ENCODE peak calls at places on chromosomes 1 and 21, in eight cellular contexts. One of them, this sample, is unnamed.

GRCh38 chr1:175373786-175374623 is 181.4 kb upstream of the KIAA0040 start:
- DNase-seq in fibroblast of the aortic adventitia: no peak
- DNase-seq in GM04503: no peak
- DNase-seq in right lobe of liver: no peak
- DNase-seq in stimulated activated CD8-positive, alpha-beta memory T cell treated with anti-CD3 and anti-CD28 coated beads, Interleukin-4, amount 100 ng/mL, for 24 hours: no peak
- DNase-seq in glomerular endothelial cell: no peak
- DNase-seq in Right ventricle myocardium superior: no peak
- DNase-seq in NCI-H1105 treated with DMSO at 0.1 percent for 48 hours: no peak
- DNase-seq in this sample: peak; percentile 5

GRCh38 chr1:59730759-59731478 is 83.8 kb upstream of the HOOK1 start:
- DNase-seq in right lobe of liver: peak; percentile 53
- DNase-seq in GM04503: peak; percentile 89
- DNase-seq in fibroblast of the aortic adventitia: peak; percentile 98
- DNase-seq in Right ventricle myocardium superior: peak; percentile 74
- DNase-seq in stimulated activated CD8-positive, alpha-beta memory T cell treated with anti-CD3 and anti-CD28 coated beads, Interleukin-4, amount 100 ng/mL, for 24 hours: no peak
- DNase-seq in glomerular endothelial cell: peak; percentile 68
- DNase-seq in NCI-H1105 treated with DMSO at 0.1 percent for 48 hours: no peak
- DNase-seq in this sample: peak; percentile 91

GRCh38 chr1:59165353-59165752 is 131.5 kb upstream of the FGGY start:
- DNase-seq in glomerular endothelial cell: no peak
- DNase-seq in GM04503: no peak
- DNase-seq in right lobe of liver: no peak
- DNase-seq in stimulated activated CD8-positive, alpha-beta memory T cell treated with anti-CD3 and anti-CD28 coated beads, Interleukin-4, amount 100 ng/mL, for 24 hours: no peak
- DNase-seq in Right ventricle myocardium superior: no peak
- DNase-seq in fibroblast of the aortic adventitia: no peak
- DNase-seq in NCI-H1105 treated with DMSO at 0.1 percent for 48 hours: no peak
- DNase-seq in this sample: no peak

GRCh38 chr1:107195476-107195875 is 54.6 kb downstream of the NTNG1 start:
- DNase-seq in glomerular endothelial cell: no peak
- DNase-seq in fibroblast of the aortic adventitia: peak; percentile 2
- DNase-seq in GM04503: no peak
- DNase-seq in right lobe of liver: no peak
- DNase-seq in stimulated activated CD8-positive, alpha-beta memory T cell treated with anti-CD3 and anti-CD28 coated beads, Interleukin-4, amount 100 ng/mL, for 24 hours: no peak
- DNase-seq in NCI-H1105 treated with DMSO at 0.1 percent for 48 hours: no peak
- DNase-seq in Right ventricle myocardium superior: no peak
- DNase-seq in this sample: no peak

GRCh38 chr21:29185172-29185571 is 54.7 kb downstream of the MAP3K7CL start:
- DNase-seq in glomerular endothelial cell: no peak
- DNase-seq in NCI-H1105 treated with DMSO at 0.1 percent for 48 hours: no peak
- DNase-seq in fibroblast of the aortic adventitia: no peak
- DNase-seq in Right ventricle myocardium superior: no peak
- DNase-seq in GM04503: no peak
- DNase-seq in stimulated activated CD8-positive, alpha-beta memory T cell treated with anti-CD3 and anti-CD28 coated beads, Interleukin-4, amount 100 ng/mL, for 24 hours: no peak
- DNase-seq in right lobe of liver: no peak
- DNase-seq in this sample: no peak

GRCh38 chr1:154874465-154874864 is 4.4 kb upstream of the KCNN3 start:
- DNase-seq in stimulated activated CD8-positive, alpha-beta memory T cell treated with anti-CD3 and anti-CD28 coated beads, Interleukin-4, amount 100 ng/mL, for 24 hours: no peak
- DNase-seq in Right ventricle myocardium superior: no peak
- DNase-seq in glomerular endothelial cell: no peak
- DNase-seq in right lobe of liver: no peak
- DNase-seq in NCI-H1105 treated with DMSO at 0.1 percent for 48 hours: no peak
- DNase-seq in fibroblast of the aortic adventitia: no peak
- DNase-seq in GM04503: no peak
- DNase-seq in this sample: no peak

GRCh38 chr1:170214980-170215910 is 69.5 kb downstream of the NTMT2 start:
- DNase-seq in stimulated activated CD8-positive, alpha-beta memory T cell treated with anti-CD3 and anti-CD28 coated beads, Interleukin-4, amount 100 ng/mL, for 24 hours: no peak
- DNase-seq in GM04503: no peak
- DNase-seq in NCI-H1105 treated with DMSO at 0.1 percent for 48 hours: no peak
- DNase-seq in right lobe of liver: no peak
- DNase-seq in glomerular endothelial cell: no peak
- DNase-seq in Right ventricle myocardium superior: peak; percentile 62
- DNase-seq in fibroblast of the aortic adventitia: peak; percentile 94
- DNase-seq in this sample: peak; percentile 16

GRCh38 chr1:67726224-67726623 is 41.2 kb downstream of the GADD45A start:
- DNase-seq in glomerular endothelial cell: no peak
- DNase-seq in GM04503: no peak
- DNase-seq in fibroblast of the aortic adventitia: peak; percentile 50
- DNase-seq in NCI-H1105 treated with DMSO at 0.1 percent for 48 hours: no peak
- DNase-seq in right lobe of liver: no peak
- DNase-seq in Right ventricle myocardium superior: no peak
- DNase-seq in stimulated activated CD8-positive, alpha-beta memory T cell treated with anti-CD3 and anti-CD28 coated beads, Interleukin-4, amount 100 ng/mL, for 24 hours: no peak
- DNase-seq in this sample: peak; percentile 57

GRCh38 chr1:11279630-11280029 is 6.6 kb downstream of the UBIAD1 start:
- DNase-seq in stimulated activated CD8-positive, alpha-beta memory T cell treated with anti-CD3 and anti-CD28 coated beads, Interleukin-4, amount 100 ng/mL, for 24 hours: no peak
- DNase-seq in fibroblast of the aortic adventitia: no peak
- DNase-seq in right lobe of liver: no peak
- DNase-seq in GM04503: no peak
- DNase-seq in Right ventricle myocardium superior: no peak
- DNase-seq in NCI-H1105 treated with DMSO at 0.1 percent for 48 hours: no peak
- DNase-seq in glomerular endothelial cell: no peak
- DNase-seq in this sample: no peak

GRCh38 chr1:110555807-110556470 is 37.0 kb upstream of the KCNA10 start:
- DNase-seq in NCI-H1105 treated with DMSO at 0.1 percent for 48 hours: peak; percentile 1
- DNase-seq in GM04503: no peak
- DNase-seq in Right ventricle myocardium superior: peak; percentile 80
- DNase-seq in fibroblast of the aortic adventitia: peak; percentile 11
- DNase-seq in right lobe of liver: no peak
- DNase-seq in stimulated activated CD8-positive, alpha-beta memory T cell treated with anti-CD3 and anti-CD28 coated beads, Interleukin-4, amount 100 ng/mL, for 24 hours: no peak
- DNase-seq in glomerular endothelial cell: no peak
- DNase-seq in this sample: peak; percentile 8

GRCh38 chr21:41207401-41208388 is 39.7 kb downstream of the BACE2 start:
- DNase-seq in GM04503: peak; percentile 19
- DNase-seq in right lobe of liver: no peak
- DNase-seq in Right ventricle myocardium superior: peak; percentile 83
- DNase-seq in fibroblast of the aortic adventitia: peak; percentile 92
- DNase-seq in glomerular endothelial cell: no peak
- DNase-seq in NCI-H1105 treated with DMSO at 0.1 percent for 48 hours: peak; percentile 23
- DNase-seq in stimulated activated CD8-positive, alpha-beta memory T cell treated with anti-CD3 and anti-CD28 coated beads, Interleukin-4, amount 100 ng/mL, for 24 hours: no peak
- DNase-seq in this sample: peak; percentile 89